ENCODE peak calls at places on chromosomes 16 and 17, in six cellular contexts. I is neuronal stem cell, Z is tibial artery, Q is transverse colon, N is keratinocyte, X is AG04450. Y is an unnamed sample.

GRCh38 chr16:84277244-84277823 is 17.3 kb upstream of the WFDC1 start:
- DNase-seq in I (peak), Z (peak), Q (peak), N (no peak), X (no peak), Y (no peak)

GRCh38 chr17:40074871-40075215 is 12.1 kb downstream of the THRA start:
- DNase-seq in I (no peak), Z (no peak), Q (no peak), N (no peak), X (no peak), Y (no peak)

GRCh38 chr16:23496826-23497542 is 13.3 kb downstream of the GGA2 start:
- DNase-seq in I (no peak), Z (no peak), Q (no peak), N (no peak), X (no peak), Y (no peak)

GRCh38 chr17:79374807-79375206 is 236.0 kb downstream of the RBFOX3 start:
- DNase-seq in I (no peak), Z (no peak), Q (no peak), N (no peak), X (no peak), Y (no peak)

GRCh38 chr16:88057656-88058055 is 106.4 kb downstream of the BANP start:
- DNase-seq in I (no peak), Z (no peak), Q (no peak), N (no peak), X (no peak), Y (no peak)

GRCh38 chr17:72693147-72693878 is 399.2 kb downstream of the SLC39A11 start:
- DNase-seq in I (no peak), Z (no peak), Q (no peak), N (no peak), X (no peak), Y (no peak)

GRCh38 chr16:70746040-70746707 is 54.8 kb downstream of the VAC14 start:
- DNase-seq in I (no peak), Z (peak), Q (peak), N (no peak), X (no peak), Y (peak)

GRCh38 chr17:78401246-78401645 is 22.8 kb downstream of the PGS1 start:
- DNase-seq in I (no peak), Z (no peak), Q (no peak), N (no peak), X (no peak), Y (no peak)

GRCh38 chr16:23974223-23974622 is 138.4 kb downstream of the PRKCB start:
- DNase-seq in I (peak), Z (no peak), Q (no peak), N (no peak), X (no peak), Y (no peak)

GRCh38 chr16:65312795-65313194 is 190.9 kb upstream of the CDH11 start:
- DNase-seq in I (no peak), Z (no peak), Q (no peak), N (no peak), X (no peak), Y (peak)

GRCh38 chr17:67602974-67603373 is 114.8 kb upstream of the NOL11 start:
- DNase-seq in I (peak), Z (no peak), Q (peak), N (no peak), X (no peak), Y (no peak)

GRCh38 chr16:75075688-75076268 is 40.8 kb downstream of the LDHD start:
- DNase-seq in I (no peak), Z (no peak), Q (no peak), N (no peak), X (no peak), Y (no peak)

GRCh38 chr17:81991684-81992513 is 14.5 kb downstream of the ASPSCR1 start:
- DNase-seq in I (peak), Z (peak), Q (peak), N (no peak), X (no peak), Y (no peak)

GRCh38 chr17:34584805-34585416 is 5.5 kb downstream of the TMEM132E start:
- DNase-seq in I (no peak), Z (no peak), Q (no peak), N (no peak), X (no peak), Y (no peak)

GRCh38 chr17:74532115-74532514 is 840 bp upstream of the CD300LB start:
- DNase-seq in I (no peak), Z (peak), Q (peak), N (no peak), X (no peak), Y (no peak)

GRCh38 chr17:27463235-27463677 is 7.0 kb downstream of the KSR1 start:
- DNase-seq in I (no peak), Z (no peak), Q (no peak), N (no peak), X (no peak), Y (no peak)

GRCh38 chr16:89944773-89945172 is 3.8 kb upstream of the DEF8 start:
- DNase-seq in I (no peak), Z (no peak), Q (no peak), N (no peak), X (no peak), Y (no peak)

GRCh38 chr16:3467920-3468319 is 24.4 kb downstream of the NAA60 start:
- DNase-seq in I (no peak), Z (no peak), Q (no peak), N (no peak), X (no peak), Y (no peak)

GRCh38 chr17:40303706-40304450 is 5.1 kb upstream of the RARA start:
- DNase-seq in I (no peak), Z (no peak), Q (peak), N (no peak), X (no peak), Y (no peak)

GRCh38 chr16:29873319-29873718 is 10.3 kb upstream of the CDIPT start:
- DNase-seq in I (no peak), Z (no peak), Q (no peak), N (no peak), X (no peak), Y (no peak)

GRCh38 chr17:79464310-79465010 is 146.4 kb downstream of the RBFOX3 start:
- DNase-seq in I (no peak), Z (no peak), Q (no peak), N (no peak), X (no peak), Y (no peak)

GRCh38 chr17:50208611-50209061 is 7.2 kb upstream of the COL1A1 start:
- DNase-seq in I (no peak), Z (no peak), Q (no peak), N (no peak), X (no peak), Y (no peak)

GRCh38 chr17:28944862-28945741 is 6.2 kb downstream of the PHF12 start:
- DNase-seq in I (no peak), Z (peak), Q (no peak), N (no peak), X (no peak), Y (no peak)

GRCh38 chr17:74922694-74923537 is at the start of gene USH1G:
- DNase-seq in I (no peak), Z (no peak), Q (peak), N (no peak), X (no peak), Y (no peak)

GRCh38 chr17:28973414-28973813 is 22.1 kb upstream of the PHF12 start:
- DNase-seq in I (no peak), Z (no peak), Q (no peak), N (no peak), X (no peak), Y (no peak)

GRCh38 chr16:2239231-2239675 is 3.0 kb downstream of the DNASE1L2 start:
- DNase-seq in I (no peak), Z (no peak), Q (no peak), N (no peak), X (no peak), Y (no peak)

GRCh38 chr17:38750312-38751121 is 2.0 kb upstream of the PSMB3 start:
- DNase-seq in I (peak), Z (no peak), Q (no peak), N (no peak), X (no peak), Y (no peak)

DNA sequence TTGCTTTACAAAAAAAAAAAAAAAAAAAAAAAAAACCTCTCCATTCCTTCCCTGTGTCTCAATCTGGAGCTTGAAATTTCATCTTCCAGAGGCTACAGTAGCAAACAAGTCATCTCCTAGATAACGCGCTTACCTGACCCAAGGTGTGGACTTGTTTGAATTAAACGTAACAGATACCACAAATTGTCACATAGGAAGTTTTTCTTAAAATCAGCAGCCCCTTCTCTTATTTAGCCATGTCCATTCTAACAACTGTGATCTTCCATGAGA is 2.0 kb downstream of the STAT5B start:
- DNase-seq in I (no peak), Z (no peak), Q (no peak), N (no peak), X (no peak), Y (no peak)
- H3K4me3 ChIP-seq in I (peak), Z (no peak), Q (no peak), N (no peak), X (no peak), Y (no peak)

GRCh38 chr17:869567-870530 is 87.7 kb downstream of the MRM3 start:
- DNase-seq in I (no peak), Z (peak), Q (no peak), N (peak), X (no peak), Y (no peak)

GRCh38 chr17:866568-867087 is 84.5 kb downstream of the MRM3 start:
- DNase-seq in I (no peak), Z (no peak), Q (no peak), N (no peak), X (no peak), Y (no peak)

GRCh38 chr17:867896-868489 is 85.8 kb downstream of the MRM3 start:
- DNase-seq in I (no peak), Z (no peak), Q (no peak), N (no peak), X (no peak), Y (no peak)

GRCh38 chr17:871731-872517 is 89.8 kb downstream of the MRM3 start:
- DNase-seq in I (no peak), Z (no peak), Q (no peak), N (no peak), X (no peak), Y (no peak)

GRCh38 chr17:869067-869466 is 86.9 kb downstream of the MRM3 start:
- DNase-seq in I (no peak), Z (peak), Q (peak), N (no peak), X (no peak), Y (no peak)
- H3K4me3 ChIP-seq in I (no peak), Z (peak), Q (no peak), N (no peak), X (no peak), Y (no peak)

DNA sequence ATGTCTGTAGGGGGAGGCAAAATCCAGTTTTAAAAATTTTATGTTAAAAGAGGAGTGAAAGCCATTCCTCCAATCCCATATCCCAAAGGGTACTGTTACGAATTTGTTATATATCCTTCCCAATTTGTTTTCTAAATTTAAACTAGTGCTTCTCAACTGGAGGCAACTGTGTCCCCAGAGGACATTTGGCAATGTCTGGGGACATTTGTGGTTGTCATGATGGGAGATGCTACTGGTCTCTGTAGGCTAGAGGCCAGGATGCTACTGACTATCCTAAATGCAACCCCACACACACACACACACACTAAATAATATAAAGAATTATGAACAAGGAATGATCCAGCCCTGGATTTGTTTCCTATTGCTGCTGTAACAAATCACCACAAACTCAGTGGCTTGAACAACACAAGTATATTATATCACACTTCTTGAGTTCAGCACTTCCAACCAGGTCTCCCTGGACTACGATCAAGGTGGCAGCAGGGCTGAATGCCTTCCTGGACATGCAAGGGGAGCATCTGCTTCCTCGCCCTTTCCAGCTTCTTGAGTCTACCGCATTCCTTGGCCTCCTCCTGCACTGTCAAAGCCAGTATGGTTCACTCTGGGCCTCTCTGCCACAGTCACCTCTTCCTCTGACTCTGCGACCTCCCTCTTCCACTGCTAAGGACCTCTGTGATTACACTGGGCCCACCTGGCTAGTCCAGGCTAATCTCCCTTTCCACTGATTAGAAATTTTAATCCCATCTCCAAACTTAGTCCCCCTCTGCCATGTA is 30.1 kb downstream of the ARHGAP17 start:
- DNase-seq in I (no peak), Z (no peak), Q (no peak), N (no peak), X (no peak), Y (no peak)
- H3K4me3 ChIP-seq in I (no peak), Z (no peak), Q (no peak), N (no peak), X (no peak), Y (no peak)

GRCh38 chr17:62869885-62870580 is 61.9 kb upstream of the MARCHF10 start:
- DNase-seq in I (peak), Z (no peak), Q (no peak), N (no peak), X (no peak), Y (peak)
- H3K4me3 ChIP-seq in I (peak), Z (no peak), Q (no peak), N (no peak), X (no peak), Y (no peak)

DNA sequence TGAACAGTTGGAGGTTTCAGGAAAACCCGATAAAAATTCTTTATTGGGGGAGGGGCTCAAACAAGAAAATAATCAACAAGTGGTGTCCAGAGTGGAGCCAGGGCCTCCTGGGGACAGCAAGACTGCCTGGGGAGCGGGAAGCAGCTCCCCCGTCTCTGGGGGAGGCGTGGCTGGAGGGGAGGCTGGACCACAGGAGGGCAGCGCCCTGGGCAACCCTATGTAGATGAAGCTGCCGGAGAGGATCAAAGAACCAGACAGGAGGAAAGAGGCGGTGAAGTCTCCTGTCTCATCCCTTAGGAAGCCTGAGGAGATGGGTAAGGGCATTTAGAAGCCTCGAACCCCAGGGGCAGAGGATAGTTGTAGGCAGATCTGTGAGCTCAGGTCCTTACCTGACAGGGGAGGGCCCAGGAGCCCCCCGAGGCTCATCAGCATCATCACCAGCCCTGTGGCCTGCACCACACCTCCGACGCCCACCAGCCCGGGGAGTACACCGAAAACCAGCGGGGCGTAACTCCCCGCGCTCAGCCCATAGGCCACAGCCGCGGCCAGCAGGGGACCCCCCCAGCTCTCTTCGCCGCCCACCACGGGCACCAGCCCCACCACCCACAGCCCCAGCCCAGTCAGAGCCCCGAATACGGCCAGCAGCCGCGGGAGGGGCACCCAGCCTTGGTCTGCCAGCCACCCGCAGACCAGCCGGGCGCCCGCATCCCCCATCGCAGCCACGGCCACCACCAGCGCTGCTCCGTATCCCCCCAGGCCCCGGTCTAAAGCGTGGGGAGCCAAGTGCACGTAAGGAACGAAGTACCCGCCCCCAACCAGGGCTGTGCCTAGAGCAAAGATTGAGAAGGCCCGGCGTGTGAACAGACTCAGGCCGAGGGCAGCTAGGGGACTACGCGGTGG is 2.0 kb downstream of the SLC16A11 start:
- DNase-seq in I (no peak), Z (no peak), Q (no peak), N (no peak), X (no peak), Y (no peak)
- H3K4me3 ChIP-seq in I (no peak), Z (no peak), Q (peak), N (no peak), X (no peak), Y (no peak)

GRCh38 chr16:86492961-86493639 is 17.2 kb upstream of the FOXF1 start:
- DNase-seq in I (no peak), Z (no peak), Q (no peak), N (no peak), X (no peak), Y (no peak)

GRCh38 chr16:86492267-86492960 is 17.9 kb upstream of the FOXF1 start:
- DNase-seq in I (no peak), Z (no peak), Q (no peak), N (no peak), X (no peak), Y (no peak)

GRCh38 chr16:86494565-86495356 is 15.6 kb upstream of the FOXF1 start:
- DNase-seq in I (no peak), Z (no peak), Q (no peak), N (no peak), X (no peak), Y (no peak)

GRCh38 chr16:86495357-86495701 is 15.0 kb upstream of the FOXF1 start:
- DNase-seq in I (no peak), Z (no peak), Q (no peak), N (no peak), X (no peak), Y (no peak)

GRCh38 chr16:86494039-86494564 is 16.2 kb upstream of the FOXF1 start:
- DNase-seq in I (no peak), Z (no peak), Q (no peak), N (no peak), X (no peak), Y (no peak)
- H3K4me3 ChIP-seq in I (no peak), Z (no peak), Q (peak), N (no peak), X (no peak), Y (no peak)

GRCh38 chr17:48563867-48564199 is 14.3 kb downstream of the HOXB4 start:
- DNase-seq in I (no peak), Z (no peak), Q (no peak), N (no peak), X (no peak), Y (no peak)
- H3K4me3 ChIP-seq in I (no peak), Z (peak), Q (peak), N (no peak), X (peak), Y (peak)

Y was measured in AG04449.